ENCODE peak calls at places on chromosomes 13 and 19, in seven cellular contexts. M is ecto neural progenitor cell; K is Jurkat, Clone E6-1; E is stimulated activated CD4-positive, alpha-beta T cell treated with anti-CD3 and anti-CD28 coated beads, Interleukin-15, amount 100 ng/mL, for 48 hours; F is GM06990; D is H4; T is immature natural killer cell. Q is an unnamed sample.

GRCh38 chr13:94115054-94115453 is 364.4 kb downstream of the DCT start:
- DNase-seq in M (no peak), K (peak; percentile 5), E (no peak), F (no peak), D (no peak), T (no peak), Q (no peak)

GRCh38 chr19:1808395-1808731 is 3.7 kb downstream of the ATP8B3 start:
- DNase-seq in M (no peak), K (no peak), E (no peak), F (no peak), D (no peak), T (no peak), Q (no peak)

GRCh38 chr19:49591731-49592485 is 926 bp downstream of the PRR12 start:
- DNase-seq in M (peak; percentile 76), K (peak; percentile 63), E (peak; percentile 38), F (peak; percentile 74), D (no peak), T (peak; percentile 30), Q (peak; percentile 67)

GRCh38 chr19:17391371-17392151 is 2.4 kb downstream of the CCDC194 start:
- DNase-seq in M (no peak), K (no peak), E (no peak), F (no peak), D (no peak), T (no peak), Q (no peak)

GRCh38 chr19:18507021-18507726 is 14.7 kb downstream of the ELL start:
- DNase-seq in M (no peak), K (peak; percentile 69), E (no peak), F (no peak), D (no peak), T (no peak), Q (peak; percentile 55)

GRCh38 chr13:112762690-112763080 is 72.8 kb downstream of the ATP11A start:
- DNase-seq in M (no peak), K (no peak), E (no peak), F (no peak), D (no peak), T (no peak), Q (no peak)

GRCh38 chr19:29260477-29261317 is 47.7 kb upstream of the UQCRFS1 start:
- DNase-seq in M (peak; percentile 57), K (peak; percentile 51), E (peak; percentile 3), F (no peak), D (no peak), T (peak; percentile 34), Q (peak; percentile 29)

GRCh38 chr13:41608779-41609178 is 151.4 kb downstream of the RGCC start:
- DNase-seq in M (no peak), K (no peak), E (no peak), F (no peak), D (no peak), T (no peak), Q (no peak)

GRCh38 chr19:6866646-6867255 is 20.6 kb upstream of the ADGRE1 start:
- DNase-seq in M (no peak), K (no peak), E (no peak), F (no peak), D (no peak), T (no peak), Q (no peak)

GRCh38 chr19:44628793-44629192 is 14.9 kb upstream of the PVR start:
- DNase-seq in M (no peak), K (no peak), E (no peak), F (no peak), D (no peak), T (no peak), Q (no peak)

GRCh38 chr19:46265217-46265828 is 31.5 kb upstream of the HIF3A start:
- DNase-seq in M (peak; percentile 83), K (peak; percentile 74), E (peak; percentile 47), F (peak; percentile 24), D (peak; percentile 85), T (peak; percentile 80), Q (peak; percentile 18)

GRCh38 chr19:3683405-3683865 is 16.8 kb downstream of the PIP5K1C start:
- DNase-seq in M (no peak), K (no peak), E (no peak), F (no peak), D (no peak), T (no peak), Q (no peak)

GRCh38 chr19:14090509-14091085 is at the start of gene SAMD1:
- DNase-seq in M (no peak), K (peak; percentile 86), E (peak; percentile 66), F (peak; percentile 88), D (peak; percentile 75), T (peak; percentile 83), Q (peak; percentile 96)

GRCh38 chr13:26022538-26023292 is 29.1 kb downstream of the SHISA2 start:
- DNase-seq in M (no peak), K (no peak), E (no peak), F (no peak), D (peak; percentile 87), T (no peak), Q (peak; percentile 94)

GRCh38 chr19:48246101-48246500 is 9.6 kb downstream of the CARD8 start:
- DNase-seq in M (no peak), K (no peak), E (no peak), F (no peak), D (no peak), T (no peak), Q (no peak)

GRCh38 chr19:802888-803561 is 5.8 kb downstream of the PTBP1 start:
- DNase-seq in M (no peak), K (no peak), E (no peak), F (peak; percentile 1), D (no peak), T (no peak), Q (peak; percentile 54)

GRCh38 chr13:36395280-36395679 is 37.0 kb upstream of the CCNA1 start:
- DNase-seq in M (no peak), K (peak; percentile 7), E (no peak), F (no peak), D (peak; percentile 7), T (no peak), Q (no peak)

GRCh38 chr13:34577051-34577450 is 365.0 kb upstream of the NBEA start:
- DNase-seq in M (no peak), K (no peak), E (no peak), F (no peak), D (peak; percentile 76), T (no peak), Q (no peak)

GRCh38 chr19:47022541-47023447 is 3.2 kb downstream of the NPAS1 start:
- DNase-seq in M (peak; percentile 52), K (no peak), E (no peak), F (no peak), D (no peak), T (no peak), Q (no peak)

GRCh38 chr13:34011552-34012085 is 193.7 kb downstream of the RFC3 start:
- DNase-seq in M (no peak), K (no peak), E (no peak), F (no peak), D (no peak), T (no peak), Q (no peak)

GRCh38 chr13:99288069-99288468 is 19.1 kb downstream of the GPR183 start:
- DNase-seq in M (no peak), K (no peak), E (peak; percentile 66), F (peak; percentile 83), D (no peak), T (no peak), Q (no peak)

Q was measured in psoas muscle.